ENCODE peak calls at places on chromosomes 5 and 9, in four cellular contexts. Q is spleen, N is K562, Z is upper lobe of left lung. S is an unnamed sample.
A peak's percentile ranks its signal among the peaks of the same experiment; 100 is the strongest.

GRCh38 chr9:35105571-35106342 is 2.8 kb upstream of the STOML2 start:
- DNase-seq in N (no peak), Q (no peak), Z (no peak), S (no peak)

GRCh38 chr5:72517961-72518690 is 10.9 kb upstream of the ZNF366 start:
- DNase-seq in N (no peak), Q (peak; percentile 82), Z (no peak), S (no peak)

GRCh38 chr5:172505840-172506638 is 51.7 kb upstream of the SH3PXD2B start:
- DNase-seq in Z (no peak), N (no peak), Q (peak; percentile 27), S (peak; percentile 61)

GRCh38 chr9:133107245-133107722 is 13.8 kb downstream of the RALGDS start:
- DNase-seq in N (no peak), Z (no peak), Q (peak; percentile 47), S (no peak)

GRCh38 chr9:75111019-75111622 is 22.8 kb downstream of the OSTF1 start:
- DNase-seq in N (no peak), Z (no peak), Q (no peak), S (no peak)

GRCh38 chr9:127568971-127569818 is 42.9 kb upstream of the STXBP1 start:
- DNase-seq in Z (peak; percentile 96), Q (peak; percentile 90), N (peak; percentile 99), S (no peak)

GRCh38 chr5:10536931-10537579 is 26.8 kb upstream of the ANKRD33B start:
- DNase-seq in Q (no peak), N (no peak), Z (no peak), S (no peak)

GRCh38 chr5:140141241-140141640 is 15.5 kb downstream of the IGIP start:
- DNase-seq in N (no peak), Z (no peak), Q (no peak), S (no peak)

GRCh38 chr5:110478899-110479298 is 247.6 kb downstream of the TMEM232 start:
- DNase-seq in Z (no peak), Q (no peak), N (no peak), S (no peak)

GRCh38 chr5:153964201-153965101 is 74.3 kb downstream of the FAM114A2 start:
- DNase-seq in N (no peak), Z (peak; percentile 29), Q (no peak), S (no peak)

GRCh38 chr9:115170674-115171073 is 52.7 kb upstream of the TNC start:
- DNase-seq in Q (no peak), N (no peak), Z (no peak), S (no peak)

GRCh38 chr9:93054758-93055704 is 3.5 kb upstream of the SUSD3 start:
- DNase-seq in Z (no peak), Q (no peak), N (no peak), S (no peak)

GRCh38 chr9:70835323-70835722 is 286.1 kb downstream of the TRPM3 start:
- DNase-seq in Z (no peak), Q (no peak), N (no peak), S (no peak)

GRCh38 chr9:8348756-8349155 is 549.2 kb upstream of the DMAC1 start:
- DNase-seq in Z (no peak), N (no peak), Q (no peak), S (no peak)

GRCh38 chr5:43078956-43079355 is 38.8 kb upstream of the ANXA2R start:
- DNase-seq in Q (no peak), N (no peak), Z (no peak), S (no peak)

GRCh38 chr5:134139891-134140469 is 25.5 kb downstream of the TCF7 start:
- DNase-seq in Z (no peak), Q (peak; percentile 66), N (no peak), S (no peak)

GRCh38 chr9:100099722-100100042 is 639 bp downstream of the INVS start:
- DNase-seq in N (no peak), Z (no peak), Q (no peak), S (no peak)

GRCh38 chr5:87589587-87589986 is 176.9 kb upstream of the CCNH start:
- DNase-seq in Q (no peak), Z (no peak), N (no peak), S (no peak)

GRCh38 chr5:114789773-114790402 is 379.8 kb downstream of the TRIM36 start:
- DNase-seq in Q (no peak), Z (no peak), N (no peak), S (no peak)

GRCh38 chr5:116265506-116265905 is 180.7 kb downstream of the COMMD10 start:
- DNase-seq in Z (no peak), N (no peak), Q (no peak), S (no peak)

GRCh38 chr9:136693490-136694162 is 6.4 kb upstream of the AGPAT2 start:
- DNase-seq in Z (peak; percentile 85), Q (no peak), N (peak; percentile 82), S (no peak)

GRCh38 chr5:131545856-131546255 is 89.2 kb downstream of the RAPGEF6 start:
- DNase-seq in Z (no peak), N (no peak), Q (no peak), S (no peak)

GRCh38 chr9:134534661-134535080 is 106.9 kb upstream of the COL5A1 start:
- DNase-seq in N (no peak), Q (peak; percentile 10), Z (peak; percentile 63), S (no peak)

GRCh38 chr5:119220576-119221197 is 135.1 kb upstream of the TNFAIP8 start:
- DNase-seq in Q (no peak), Z (no peak), N (no peak), S (no peak)

GRCh38 chr9:122777935-122778671 is 10.6 kb upstream of the OR5C1 start:
- DNase-seq in Q (no peak), N (no peak), Z (no peak), S (no peak)

GRCh38 chr5:157290156-157290980 is 24.4 kb downstream of the CYFIP2 start:
- DNase-seq in Z (no peak), N (no peak), Q (no peak), S (no peak)

GRCh38 chr9:92247296-92247695 is 46.2 kb downstream of the IARS1 start:
- DNase-seq in Z (no peak), Q (no peak), N (no peak), S (no peak)

GRCh38 chr5:154541553-154541952 is 63.5 kb upstream of the HAND1 start:
- DNase-seq in N (no peak), Z (no peak), Q (no peak), S (no peak)

GRCh38 chr9:69753830-69754229 is 6.0 kb downstream of the PTAR1 start:
- DNase-seq in Q (no peak), N (no peak), Z (no peak), S (no peak)

GRCh38 chr9:69745716-69746538 is 13.9 kb downstream of the PTAR1 start:
- DNase-seq in Q (no peak), N (no peak), Z (no peak), S (no peak)

GRCh38 chr9:69748304-69748703 is 11.5 kb downstream of the PTAR1 start:
- DNase-seq in Z (no peak), Q (no peak), N (no peak), S (no peak)

GRCh38 chr9:69746859-69747560 is 12.8 kb downstream of the PTAR1 start:
- DNase-seq in Z (no peak), N (no peak), Q (no peak), S (no peak)

DNA sequence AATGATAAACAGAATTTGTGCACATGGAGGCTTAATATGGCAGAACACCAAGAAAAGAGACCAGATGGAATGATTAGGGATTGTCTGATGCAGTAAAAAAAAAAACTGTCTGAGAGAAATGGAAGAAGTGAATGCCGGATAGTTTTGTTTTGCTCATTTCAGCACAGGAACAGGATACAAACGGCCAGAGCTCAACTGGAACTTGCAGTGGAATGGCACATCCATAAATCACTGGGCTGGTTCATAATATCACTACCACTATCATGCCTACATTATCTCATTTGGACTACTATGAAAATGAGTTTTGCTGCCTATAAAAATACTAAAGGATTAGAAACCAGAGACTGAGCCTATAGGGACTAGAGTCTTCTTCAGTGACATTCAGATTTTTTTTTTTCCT is 9.7 kb downstream of the PTAR1 start:
- DNase-seq in N (no peak), Q (no peak), Z (no peak), S (no peak)
- TF ChIP-seq POLR2AphosphoS5 in N (no peak), Q (no peak), Z (no peak), S (no peak)

GRCh38 chr9:131739192-131739961 is 499 bp downstream of the RAPGEF1 start:
- DNase-seq in Q (peak; percentile 93), N (peak; percentile 76), Z (peak; percentile 92), S (no peak)
- H3K4me1 ChIP-seq in Q (peaks cover 72% of the 10 kb centered on the region), N (peaks cover 28% of the 10 kb centered on the region), Z (peaks cover 46% of the 10 kb centered on the region), S (peaks cover 60% of the 10 kb centered on the region)

GRCh38 chr5:59275537-59276276 is 617.8 kb downstream of the PDE4D start:
- DNase-seq in Z (no peak), Q (no peak), N (no peak), S (no peak)
- TF ChIP-seq POLR2A in Z (no peak), Q (no peak), N (no peak), S (no peak)

GRCh38 chr5:68304421-68305052 is 89.0 kb downstream of the PIK3R1 start:
- DNase-seq in Z (no peak), Q (no peak), N (no peak), S (no peak)

GRCh38 chr5:68305223-68305865 is 89.8 kb downstream of the PIK3R1 start:
- DNase-seq in Z (no peak), N (no peak), Q (no peak), S (no peak)

GRCh38 chr5:68303754-68304420 is 88.3 kb downstream of the PIK3R1 start:
- DNase-seq in Q (no peak), Z (no peak), N (no peak), S (no peak)

GRCh38 chr5:68303038-68303738 is 87.6 kb downstream of the PIK3R1 start:
- DNase-seq in Q (no peak), N (no peak), Z (no peak), S (no peak)

DNA sequence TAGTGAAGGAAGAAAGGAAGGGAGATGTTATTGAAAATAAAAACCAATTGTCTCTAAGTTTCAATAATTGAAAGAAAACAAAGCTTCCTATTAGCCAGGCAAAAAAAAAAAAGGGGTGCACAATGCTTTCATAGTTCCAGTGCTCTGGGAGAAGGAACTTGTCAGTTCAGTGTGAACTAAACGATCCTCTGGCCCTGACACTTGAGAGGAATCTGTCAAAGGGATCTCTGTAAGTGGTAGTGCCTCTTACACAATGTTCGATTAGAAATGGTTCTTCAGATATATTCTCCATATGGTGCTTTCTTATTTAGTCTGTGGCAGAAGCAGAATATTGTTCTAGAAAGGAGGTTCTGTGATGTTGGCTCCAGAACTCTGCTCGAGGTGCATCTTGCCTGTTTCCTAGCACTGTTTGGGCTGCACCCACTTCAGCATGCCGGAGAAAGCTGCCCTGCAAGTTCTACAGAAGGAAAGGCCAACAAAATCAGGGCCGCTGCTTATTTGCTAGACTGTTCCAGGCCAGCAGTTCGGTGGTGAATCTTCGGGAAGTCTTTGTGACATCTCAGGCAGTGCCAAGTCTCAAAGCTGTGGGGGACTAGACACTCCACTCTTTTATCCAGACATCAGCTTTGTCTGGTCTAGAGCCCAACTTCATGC is 90.9 kb downstream of the PIK3R1 start:
- DNase-seq in N (no peak), Z (no peak), Q (no peak), S (no peak)
- TF ChIP-seq POLR2AphosphoS5 in N (no peak), Z (no peak), Q (no peak), S (no peak)

DNA sequence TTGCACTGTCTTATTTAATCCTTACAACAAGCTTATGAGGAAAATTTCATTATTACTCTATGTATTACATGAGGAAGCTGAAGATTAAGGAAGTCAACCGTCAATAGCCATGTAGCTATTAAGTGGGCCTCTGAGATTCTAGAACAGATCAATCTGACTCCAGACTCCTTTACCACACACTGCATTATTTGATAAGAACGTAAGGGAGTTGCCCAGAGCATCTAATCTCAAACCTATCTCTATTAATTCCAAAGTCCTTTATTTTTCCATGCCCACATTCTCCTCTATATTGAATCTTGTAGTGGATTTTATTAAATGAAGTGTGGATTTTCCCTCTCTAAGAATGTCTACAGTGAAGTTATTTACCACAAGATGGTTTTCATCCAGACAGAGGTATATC is 118.2 kb upstream of the MTAP start:
- DNase-seq in Q (no peak), Z (no peak), N (no peak), S (no peak)
- H3K4me1 ChIP-seq in Q (no peaks in the 10 kb centered on the region), Z (no peaks in the 10 kb centered on the region), N (no peaks in the 10 kb centered on the region), S (peaks cover 20% of the 10 kb centered on the region)

S was measured in suprapubic skin.